ENCODE peak calls at places on chromosomes 12 and 14, in eight cellular contexts. T is stomach; K is mammary epithelial cell; Q is AG20443; J is stimulated activated CD4-positive, alpha-beta T cell treated with anti-CD3 and anti-CD28 coated beads, Interleukin-1b, Interleukin-23, amount 100 ng/mL, for 1 hour; E is stimulated activated CD8-positive, alpha-beta memory T cell treated with anti-CD3 and anti-CD28 coated beads, Interleukin-7, amount 100 ng/mL, for 1 hour; N is NCI-H1092 treated with DMSO at 0.1 percent for 48 hours; G is OCI-LY7. M is an unnamed sample.

GRCh38 chr12:32265920-32266319 is 133.4 kb upstream of the FGD4 start:
- DNase-seq in G (peak), T (no peak), E (no peak), N (no peak), Q (no peak), K (no peak), J (no peak), M (no peak)

GRCh38 chr14:26730929-26731618 is 133.2 kb upstream of the NOVA1 start:
- DNase-seq in T (no peak), E (no peak), K (no peak), Q (peak), J (no peak), G (peak), N (peak), M (no peak)

GRCh38 chr12:92927436-92928116 is 1.5 kb downstream of the EEA1 start:
- DNase-seq in E (no peak), K (peak), J (no peak), G (peak), T (no peak), N (no peak), Q (peak), M (no peak)

GRCh38 chr14:61287196-61287595 is 6.1 kb upstream of the TMEM30B start:
- DNase-seq in N (no peak), K (peak), J (no peak), G (no peak), T (no peak), Q (no peak), E (no peak), M (no peak)

GRCh38 chr12:72077111-72077820 is 138.6 kb downstream of the TPH2 start:
- DNase-seq in N (peak), T (no peak), K (peak), G (no peak), J (no peak), E (no peak), Q (no peak), M (no peak)

GRCh38 chr14:33357225-33358010 is 418.7 kb downstream of the NPAS3 start:
- DNase-seq in N (peak), J (no peak), Q (no peak), K (no peak), T (peak), E (no peak), G (no peak), M (no peak)

GRCh38 chr14:105315211-105315721 is 718 bp downstream of the PACS2 start:
- DNase-seq in K (peak), J (no peak), Q (no peak), E (no peak), G (peak), T (peak), N (peak), M (no peak)

GRCh38 chr12:630656-631632 is 32.3 kb downstream of the NINJ2 start:
- DNase-seq in Q (no peak), K (no peak), T (peak), J (peak), E (peak), G (no peak), N (no peak), M (no peak)

GRCh38 chr12:111247083-111247783 is 121.7 kb downstream of the PHETA1 start:
- DNase-seq in K (no peak), G (no peak), J (no peak), N (no peak), Q (no peak), T (no peak), E (no peak), M (no peak)

GRCh38 chr12:49352351-49352750 is 5.7 kb downstream of the DNAJC22 start:
- DNase-seq in E (no peak), K (no peak), J (no peak), Q (no peak), N (no peak), T (peak), G (no peak), M (no peak)

GRCh38 chr12:47773062-47773857 is at the start of gene SLC48A1:
- DNase-seq in Q (peak), J (peak), T (peak), E (peak), N (peak), K (no peak), G (peak), M (no peak)

GRCh38 chr14:58297412-58297761 is 968 bp upstream of the ARID4A start:
- DNase-seq in Q (peak), G (no peak), E (no peak), J (no peak), K (no peak), N (no peak), T (peak), M (no peak)

GRCh38 chr12:78331764-78332163 is 501.1 kb downstream of the NAV3 start:
- DNase-seq in K (no peak), E (no peak), N (peak), J (no peak), Q (no peak), G (no peak), T (no peak), M (no peak)

GRCh38 chr14:55578511-55578910 is 1.5 kb upstream of the KTN1 start:
- DNase-seq in T (no peak), K (no peak), Q (peak), G (no peak), J (no peak), N (no peak), E (no peak), M (no peak)

GRCh38 chr14:24366375-24366663 is 1.7 kb upstream of the NFATC4 start:
- DNase-seq in N (no peak), J (no peak), E (no peak), T (no peak), K (no peak), G (no peak), Q (no peak), M (no peak)

GRCh38 chr12:108425238-108425795 is 86.2 kb upstream of the CMKLR1 start:
- DNase-seq in Q (no peak), N (no peak), J (no peak), K (no peak), G (no peak), E (no peak), T (no peak), M (no peak)

GRCh38 chr14:100692859-100693558 is 33.7 kb upstream of the DLK1 start:
- DNase-seq in J (no peak), Q (peak), T (no peak), K (peak), G (no peak), N (no peak), E (no peak), M (no peak)

GRCh38 chr12:116236148-116236731 is 41.3 kb downstream of the MED13L start:
- DNase-seq in Q (peak), E (peak), T (peak), K (peak), G (peak), N (peak), J (peak), M (no peak)

GRCh38 chr12:91902860-91903683 is 242.6 kb downstream of the BTG1 start:
- DNase-seq in T (no peak), E (no peak), N (no peak), J (no peak), G (no peak), K (peak), Q (no peak), M (no peak)

GRCh38 chr12:84637926-84638325 is 274.7 kb downstream of the SLC6A15 start:
- DNase-seq in T (no peak), N (no peak), J (no peak), E (no peak), Q (peak), G (no peak), K (no peak), M (no peak)

GRCh38 chr14:21026251-21026987 is 1.6 kb upstream of the NDRG2 start:
- DNase-seq in J (no peak), T (no peak), Q (no peak), K (no peak), N (no peak), G (no peak), E (no peak), M (no peak)

GRCh38 chr14:35420036-35420811 is 15.7 kb upstream of the NFKBIA start:
- DNase-seq in J (no peak), T (no peak), G (no peak), Q (peak), K (peak), N (no peak), E (no peak), M (no peak)

GRCh38 chr12:100871335-100871734 is 76.8 kb downstream of the ANO4 start:
- DNase-seq in G (no peak), E (no peak), J (no peak), T (no peak), K (no peak), Q (no peak), N (no peak), M (no peak)

GRCh38 chr12:82474181-82474797 is 116.0 kb downstream of the METTL25 start:
- DNase-seq in T (no peak), Q (no peak), N (no peak), G (no peak), E (no peak), J (no peak), K (no peak), M (no peak)

GRCh38 chr12:119589087-119589486 is 4.5 kb upstream of the TMEM233 start:
- DNase-seq in K (no peak), N (no peak), Q (no peak), T (no peak), E (no peak), G (no peak), J (no peak), M (no peak)

GRCh38 chr14:58663494-58664111 is 25.8 kb downstream of the DACT1 start:
- DNase-seq in E (no peak), K (peak), N (peak), G (no peak), J (no peak), T (no peak), Q (peak), M (no peak)

GRCh38 chr12:93901739-93902138 is 224.6 kb downstream of the CRADD start:
- DNase-seq in E (no peak), T (no peak), Q (no peak), G (no peak), N (no peak), K (no peak), J (no peak), M (no peak)

GRCh38 chr12:125247477-125247876 is 182.2 kb downstream of the AACS start:
- DNase-seq in N (no peak), G (no peak), E (no peak), K (no peak), Q (no peak), J (no peak), T (no peak), M (no peak)

GRCh38 chr12:57744194-57744776 is 554 bp upstream of the TSPAN31 start:
- DNase-seq in K (no peak), G (peak), N (no peak), E (no peak), Q (peak), T (peak), J (no peak), M (peak)

GRCh38 chr14:54776361-54777001 is 126.1 kb downstream of the GCH1 start:
- DNase-seq in J (no peak), T (no peak), G (no peak), E (no peak), Q (peak), K (peak), N (peak), M (no peak)

GRCh38 chr14:89855961-89856360 is 98.6 kb downstream of the EFCAB11 start:
- DNase-seq in G (no peak), E (no peak), N (no peak), J (no peak), T (no peak), Q (peak), K (peak), M (no peak)

GRCh38 chr12:3432868-3433267 is 58.1 kb upstream of the PRMT8 start:
- DNase-seq in J (no peak), K (no peak), T (no peak), N (no peak), E (no peak), Q (no peak), G (no peak), M (no peak)

GRCh38 chr12:15443611-15444010 is 121.3 kb downstream of the PTPRO start:
- DNase-seq in N (no peak), Q (no peak), J (no peak), T (no peak), G (no peak), K (peak), E (no peak), M (no peak)

GRCh38 chr14:89237923-89238529 is 179.0 kb downstream of the FOXN3 start:
- DNase-seq in Q (peak), T (no peak), G (no peak), K (peak), J (no peak), E (no peak), N (no peak), M (no peak)

GRCh38 chr12:132178801-132179401 is 34.6 kb downstream of the NOC4L start:
- DNase-seq in J (no peak), T (no peak), G (no peak), N (no peak), K (no peak), E (no peak), Q (no peak), M (no peak)

GRCh38 chr12:111842556-111843396 is 748 bp downstream of the MAPKAPK5 start:
- DNase-seq in J (no peak), Q (peak), K (peak), N (peak), E (peak), G (no peak), T (no peak), M (no peak)

GRCh38 chr12:1533205-1533601 is 61.2 kb downstream of the FBXL14 start:
- DNase-seq in E (no peak), Q (no peak), K (no peak), G (peak), T (no peak), N (no peak), J (no peak), M (peak)

GRCh38 chr12:7113389-7113871 is 4.4 kb upstream of the C1RL start:
- DNase-seq in Q (peak), G (peak), T (no peak), E (no peak), N (peak), J (no peak), K (peak), M (no peak)

GRCh38 chr14:75156901-75157300 is 19.5 kb downstream of the TMED10 start:
- DNase-seq in N (no peak), G (no peak), E (no peak), K (peak), J (no peak), T (no peak), Q (no peak), M (no peak)

GRCh38 chr12:84594157-84594556 is 318.4 kb downstream of the SLC6A15 start:
- DNase-seq in E (no peak), N (no peak), T (no peak), G (no peak), J (no peak), K (no peak), Q (no peak), M (no peak)